ENCODE peak calls at places on chromosomes 7 and 10, in nine cellular contexts. V, O, Y, C, R, L, Q, J and G are unnamed samples.

GRCh38 chr7:127892488-127893314 is 138.5 kb downstream of the LRRC4 start:
- DNase-seq in J (no peak), Y (no peak), Q (no peak), R (no peak), L (no peak), C (no peak), O (no peak), V (no peak), G (no peak)

GRCh38 chr10:114266521-114266920 is 27.5 kb downstream of the VWA2 start:
- DNase-seq in R (no peak), Q (no peak), C (peak), Y (no peak), J (no peak), O (no peak), L (no peak), V (no peak), G (no peak)

GRCh38 chr10:51729822-51730530 is 30.6 kb upstream of the CSTF2T start:
- DNase-seq in L (no peak), O (no peak), J (no peak), C (no peak), Q (no peak), V (no peak), R (no peak), Y (no peak), G (no peak)

GRCh38 chr7:28192786-28193581 is 12.4 kb upstream of the JAZF1 start:
- DNase-seq in Y (no peak), Q (no peak), J (no peak), L (no peak), C (no peak), V (no peak), O (no peak), R (no peak), G (no peak)

GRCh38 chr7:128200376-128200775 is 40.7 kb upstream of the LEP start:
- DNase-seq in Q (no peak), V (peak), J (no peak), Y (no peak), O (no peak), C (no peak), L (no peak), R (no peak), G (peak)

GRCh38 chr7:37109016-37109415 is 339.6 kb downstream of the ELMO1 start:
- DNase-seq in L (no peak), R (no peak), C (no peak), V (no peak), Q (peak), J (no peak), Y (no peak), O (no peak), G (no peak)

GRCh38 chr10:90964781-90965462 is 44.0 kb upstream of the ANKRD1 start:
- DNase-seq in R (no peak), Q (no peak), O (no peak), C (no peak), L (no peak), V (no peak), Y (no peak), J (no peak), G (no peak)

GRCh38 chr10:93819520-93819919 is 61.8 kb downstream of the LGI1 start:
- DNase-seq in O (no peak), V (no peak), Q (no peak), C (no peak), L (no peak), R (no peak), J (no peak), Y (no peak), G (no peak)

GRCh38 chr7:48004023-48004422 is 24.6 kb upstream of the HUS1 start:
- DNase-seq in J (no peak), Y (no peak), L (no peak), C (no peak), O (no peak), V (no peak), R (no peak), Q (no peak), G (no peak)

GRCh38 chr7:155644971-155645509 is 579 bp downstream of the RBM33 start:
- DNase-seq in R (no peak), V (no peak), Q (peak), Y (peak), J (no peak), C (peak), O (no peak), L (peak), G (peak)

GRCh38 chr7:157831143-157831900 is 494.5 kb downstream of the DNAJB6 start:
- DNase-seq in Q (no peak), L (no peak), Y (no peak), R (no peak), V (no peak), J (no peak), C (no peak), O (no peak), G (no peak)

GRCh38 chr10:83536426-83536825 is 602.9 kb upstream of the GHITM start:
- DNase-seq in J (no peak), V (no peak), O (no peak), R (no peak), C (peak), L (no peak), Q (no peak), Y (no peak), G (no peak)

GRCh38 chr7:70870349-70870748 is 261.6 kb upstream of the GALNT17 start:
- DNase-seq in L (no peak), V (no peak), R (no peak), Q (no peak), Y (no peak), O (no peak), C (no peak), J (no peak), G (no peak)

GRCh38 chr10:5317547-5318107 is 47.1 kb upstream of the UCN3 start:
- DNase-seq in R (peak), Q (no peak), C (peak), J (no peak), L (peak), V (no peak), Y (peak), O (no peak), G (peak)

GRCh38 chr7:71705217-71705616 is 573.3 kb downstream of the GALNT17 start:
- DNase-seq in C (no peak), J (no peak), L (no peak), Q (no peak), Y (no peak), V (no peak), O (no peak), R (no peak), G (no peak)